ENCODE peak calls at places on chromosomes 3 and 15, in six cellular contexts. One of them, this sample, is unnamed.

GRCh38 chr3:71809321-71809720 is 24.4 kb upstream of the PROK2 start:
- DNase-seq in H9: no peak
- DNase-seq in neuronal stem cell: no peak
- DNase-seq in H1: peak; percentile 16
- DNase-seq in mesenchymal stem cell: no peak
- DNase-seq in IMR-90: no peak
- DNase-seq in this sample: no peak

GRCh38 chr3:23575697-23576096 is 230.1 kb upstream of the UBE2E1 start:
- DNase-seq in neuronal stem cell: no peak
- DNase-seq in H9: no peak
- DNase-seq in IMR-90: peak; percentile 71
- DNase-seq in mesenchymal stem cell: no peak
- DNase-seq in H1: no peak
- DNase-seq in this sample: peak; percentile 7

GRCh38 chr3:97389883-97390282 is 374.7 kb upstream of the ARL6 start:
- DNase-seq in H9: no peak
- DNase-seq in IMR-90: no peak
- DNase-seq in H1: no peak
- DNase-seq in mesenchymal stem cell: no peak
- DNase-seq in neuronal stem cell: no peak
- DNase-seq in this sample: peak; percentile 22

GRCh38 chr3:16122661-16123060 is 51.8 kb upstream of the GALNT15 start:
- DNase-seq in mesenchymal stem cell: no peak
- DNase-seq in H1: no peak
- DNase-seq in IMR-90: no peak
- DNase-seq in H9: no peak
- DNase-seq in neuronal stem cell: no peak
- DNase-seq in this sample: no peak

GRCh38 chr3:20043398-20043797 is 3.2 kb downstream of the KAT2B start:
- DNase-seq in IMR-90: no peak
- DNase-seq in neuronal stem cell: no peak
- DNase-seq in H1: no peak
- DNase-seq in mesenchymal stem cell: peak; percentile 64
- DNase-seq in H9: no peak
- DNase-seq in this sample: no peak

GRCh38 chr3:16906679-16907078 is 21.9 kb downstream of the PLCL2 start:
- DNase-seq in neuronal stem cell: no peak
- DNase-seq in H9: no peak
- DNase-seq in mesenchymal stem cell: peak; percentile 63
- DNase-seq in IMR-90: peak; percentile 29
- DNase-seq in H1: no peak
- DNase-seq in this sample: no peak

GRCh38 chr3:124858275-124858674 is 28.9 kb downstream of the ITGB5 start:
- DNase-seq in neuronal stem cell: no peak
- DNase-seq in IMR-90: peak; percentile 54
- DNase-seq in H9: no peak
- DNase-seq in H1: no peak
- DNase-seq in mesenchymal stem cell: peak; percentile 86
- DNase-seq in this sample: no peak

GRCh38 chr3:189458536-189458935 is 172.7 kb upstream of the TP63 start:
- DNase-seq in neuronal stem cell: no peak
- DNase-seq in H1: no peak
- DNase-seq in mesenchymal stem cell: peak; percentile 1
- DNase-seq in H9: no peak
- DNase-seq in IMR-90: no peak
- DNase-seq in this sample: peak; percentile 98

GRCh38 chr15:60326824-60327654 is 70.7 kb downstream of the ANXA2 start:
- DNase-seq in neuronal stem cell: peak; percentile 68
- DNase-seq in IMR-90: peak; percentile 52
- DNase-seq in H9: no peak
- DNase-seq in mesenchymal stem cell: peak; percentile 57
- DNase-seq in H1: no peak
- DNase-seq in this sample: peak; percentile 41

GRCh38 chr3:195180490-195181106 is 90.4 kb downstream of the XXYLT1 start:
- DNase-seq in H9: no peak
- DNase-seq in mesenchymal stem cell: peak; percentile 44
- DNase-seq in H1: no peak
- DNase-seq in IMR-90: no peak
- DNase-seq in neuronal stem cell: no peak
- DNase-seq in this sample: no peak

GRCh38 chr3:158801696-158802398 is at the start of gene MFSD1:
- DNase-seq in IMR-90: peak; percentile 90
- DNase-seq in H9: peak; percentile 92
- DNase-seq in mesenchymal stem cell: peak; percentile 92
- DNase-seq in H1: peak; percentile 89
- DNase-seq in neuronal stem cell: peak; percentile 82
- DNase-seq in this sample: peak; percentile 92

GRCh38 chr3:179897241-179897640 is 139.5 kb downstream of the PEX5L start:
- DNase-seq in H9: no peak
- DNase-seq in neuronal stem cell: no peak
- DNase-seq in mesenchymal stem cell: no peak
- DNase-seq in H1: no peak
- DNase-seq in IMR-90: no peak
- DNase-seq in this sample: no peak

GRCh38 chr3:112373924-112374323 is 41.0 kb downstream of the CD200 start:
- DNase-seq in H9: no peak
- DNase-seq in mesenchymal stem cell: no peak
- DNase-seq in H1: no peak
- DNase-seq in neuronal stem cell: no peak
- DNase-seq in IMR-90: no peak
- DNase-seq in this sample: peak; percentile 61

GRCh38 chr15:96362001-96362758 is 31.7 kb downstream of the NR2F2 start:
- DNase-seq in H1: no peak
- DNase-seq in IMR-90: no peak
- DNase-seq in mesenchymal stem cell: peak; percentile 11
- DNase-seq in H9: no peak
- DNase-seq in neuronal stem cell: peak; percentile 87
- DNase-seq in this sample: no peak

GRCh38 chr3:43632269-43632733 is 10.5 kb upstream of the ANO10 start:
- DNase-seq in H9: no peak
- DNase-seq in IMR-90: peak; percentile 90
- DNase-seq in mesenchymal stem cell: peak; percentile 73
- DNase-seq in neuronal stem cell: no peak
- DNase-seq in H1: no peak
- DNase-seq in this sample: peak; percentile 77

GRCh38 chr3:50154840-50155490 is at the start of gene SEMA3F:
- DNase-seq in mesenchymal stem cell: peak; percentile 74
- DNase-seq in H9: peak; percentile 68
- DNase-seq in H1: peak; percentile 83
- DNase-seq in IMR-90: peak; percentile 56
- DNase-seq in neuronal stem cell: peak; percentile 76
- DNase-seq in this sample: peak; percentile 61

GRCh38 chr15:74062236-74062635 is 20.1 kb downstream of the GOLGA6A start:
- DNase-seq in neuronal stem cell: no peak
- DNase-seq in H1: no peak
- DNase-seq in IMR-90: no peak
- DNase-seq in H9: no peak
- DNase-seq in mesenchymal stem cell: no peak
- DNase-seq in this sample: no peak

GRCh38 chr3:10845839-10846656 is 30.0 kb downstream of the SLC6A11 start:
- DNase-seq in mesenchymal stem cell: no peak
- DNase-seq in neuronal stem cell: no peak
- DNase-seq in H9: no peak
- DNase-seq in IMR-90: no peak
- DNase-seq in H1: no peak
- DNase-seq in this sample: no peak

GRCh38 chr3:13890377-13891016 is 10.6 kb upstream of the WNT7A start:
- DNase-seq in H9: peak; percentile 27
- DNase-seq in neuronal stem cell: no peak
- DNase-seq in H1: no peak
- DNase-seq in IMR-90: no peak
- DNase-seq in mesenchymal stem cell: no peak
- DNase-seq in this sample: no peak

GRCh38 chr3:71997066-71997653 is 212.2 kb upstream of the PROK2 start:
- DNase-seq in IMR-90: peak; percentile 7
- DNase-seq in neuronal stem cell: no peak
- DNase-seq in H1: no peak
- DNase-seq in mesenchymal stem cell: peak; percentile 19
- DNase-seq in H9: no peak
- DNase-seq in this sample: no peak

GRCh38 chr3:149673393-149673792 is 15.6 kb upstream of the WWTR1 start:
- DNase-seq in mesenchymal stem cell: no peak
- DNase-seq in H9: no peak
- DNase-seq in neuronal stem cell: no peak
- DNase-seq in IMR-90: peak; percentile 45
- DNase-seq in H1: no peak
- DNase-seq in this sample: peak; percentile 91

GRCh38 chr3:30980993-30981392 is 86.5 kb upstream of the GADL1 start:
- DNase-seq in H1: no peak
- DNase-seq in H9: no peak
- DNase-seq in mesenchymal stem cell: no peak
- DNase-seq in neuronal stem cell: no peak
- DNase-seq in IMR-90: no peak
- DNase-seq in this sample: no peak
- H2AK5ac ChIP-seq in H1: no peak overlapping the region
- H2AK5ac ChIP-seq in H9: no peak overlapping the region
- H2AK5ac ChIP-seq in mesenchymal stem cell: no peak overlapping the region
- H2AK5ac ChIP-seq in neuronal stem cell: no peak overlapping the region
- H2AK5ac ChIP-seq in IMR-90: no peak overlapping the region
- H2AK5ac ChIP-seq in this sample: no peak overlapping the region

GRCh38 chr3:133360476-133360875 is 39.4 kb upstream of the BFSP2 start:
- DNase-seq in IMR-90: no peak
- DNase-seq in neuronal stem cell: no peak
- DNase-seq in H1: no peak
- DNase-seq in mesenchymal stem cell: no peak
- DNase-seq in H9: no peak
- DNase-seq in this sample: peak; percentile 13
- H3K9me3 ChIP-seq in IMR-90: no peaks in the 10 kb centered on the region
- H3K9me3 ChIP-seq in neuronal stem cell: no peaks in the 10 kb centered on the region
- H3K9me3 ChIP-seq in H1: no peaks in the 10 kb centered on the region
- H3K9me3 ChIP-seq in mesenchymal stem cell: peaks cover 9% of the 10 kb centered on the region
- H3K9me3 ChIP-seq in H9: no peaks in the 10 kb centered on the region
- H3K9me3 ChIP-seq in this sample: no peaks in the 10 kb centered on the region

GRCh38 chr15:92914103-92914499 is 14.0 kb downstream of the CHD2 start:
- DNase-seq in mesenchymal stem cell: no peak
- DNase-seq in H1: no peak
- DNase-seq in IMR-90: no peak
- DNase-seq in H9: no peak
- DNase-seq in neuronal stem cell: no peak
- DNase-seq in this sample: peak; percentile 14
- H2AK5ac ChIP-seq in mesenchymal stem cell: peak overlapping the region; percentile 67
- H2AK5ac ChIP-seq in H1: no peak overlapping the region
- H2AK5ac ChIP-seq in IMR-90: no peak overlapping the region
- H2AK5ac ChIP-seq in H9: no peak overlapping the region
- H2AK5ac ChIP-seq in neuronal stem cell: no peak overlapping the region
- H2AK5ac ChIP-seq in this sample: no peak overlapping the region

GRCh38 chr15:25061808-25062550 is 107.2 kb downstream of the SNRPN start:
- DNase-seq in mesenchymal stem cell: no peak
- DNase-seq in H9: no peak
- DNase-seq in IMR-90: no peak
- DNase-seq in neuronal stem cell: no peak
- DNase-seq in H1: no peak
- DNase-seq in this sample: no peak
- H3K9me3 ChIP-seq in mesenchymal stem cell: peaks cover 100% of the 10 kb centered on the region
- H3K9me3 ChIP-seq in H9: peaks cover 99% of the 10 kb centered on the region
- H3K9me3 ChIP-seq in IMR-90: peaks cover 100% of the 10 kb centered on the region
- H3K9me3 ChIP-seq in neuronal stem cell: peaks cover 100% of the 10 kb centered on the region
- H3K9me3 ChIP-seq in H1: peaks cover 100% of the 10 kb centered on the region
- H3K9me3 ChIP-seq in this sample: peaks cover 99% of the 10 kb centered on the region

DNA sequence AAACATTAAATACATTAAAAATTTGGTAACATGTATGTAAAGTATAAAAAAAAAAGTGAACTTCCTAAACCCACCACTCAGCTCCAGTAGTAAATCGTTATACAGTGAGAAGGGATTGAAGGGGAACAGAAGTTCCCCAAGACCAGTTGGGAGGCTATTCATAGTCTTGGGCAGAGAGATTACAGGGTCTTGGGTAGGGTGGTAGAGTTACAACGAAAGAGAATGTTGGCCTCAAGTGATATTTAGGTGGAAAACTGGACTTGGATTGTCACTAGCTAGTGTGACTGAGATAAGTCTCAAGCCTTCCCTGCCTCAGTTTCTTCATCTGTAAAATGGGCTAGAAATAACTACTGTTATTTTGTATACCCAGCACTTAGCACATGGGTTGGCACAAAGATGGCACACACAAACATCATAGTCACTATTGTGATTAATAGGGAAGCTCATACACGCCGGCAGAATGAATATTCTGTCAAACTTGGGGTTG is 431 bp upstream of the YEATS2 start:
- DNase-seq in H1: no peak
- DNase-seq in neuronal stem cell: no peak
- DNase-seq in H9: no peak
- DNase-seq in IMR-90: no peak
- DNase-seq in mesenchymal stem cell: no peak
- DNase-seq in this sample: no peak
- H2AK5ac ChIP-seq in H1: no peak overlapping the region
- H2AK5ac ChIP-seq in neuronal stem cell: no peak overlapping the region
- H2AK5ac ChIP-seq in H9: no peak overlapping the region
- H2AK5ac ChIP-seq in IMR-90: peak overlapping the region; percentile 89
- H2AK5ac ChIP-seq in mesenchymal stem cell: peak overlapping the region; percentile 87
- H2AK5ac ChIP-seq in this sample: no peak overlapping the region